ENCODE peak calls at places on chromosomes 2 and 18, in six cellular contexts. R is HepG2, C is K562, G is GM12878, O is GM12892, D is H1. N is an unnamed sample.

GRCh38 chr2:228339525-228339924 is 158.0 kb upstream of the SPHKAP start:
- DNase-seq in R (no peak), C (no peak), G (no peak), O (no peak), D (no peak), N (no peak)

GRCh38 chr18:5646739-5647138 is 102.9 kb upstream of the EPB41L3 start:
- DNase-seq in R (no peak), C (no peak), G (no peak), O (no peak), D (no peak), N (no peak)

GRCh38 chr2:239589270-239589825 is 188.5 kb upstream of the HDAC4 start:
- DNase-seq in R (no peak), C (no peak), G (no peak), O (no peak), D (no peak), N (no peak)

GRCh38 chr2:48248251-48248933 is 281.6 kb upstream of the STON1 start:
- DNase-seq in R (peak), C (no peak), G (peak), O (no peak), D (peak), N (no peak)

GRCh38 chr2:288002-288742 is at the start of gene ALKAL2:
- DNase-seq in R (no peak), C (no peak), G (no peak), O (peak), D (no peak), N (peak)

GRCh38 chr18:48828713-48829442 is 121.9 kb downstream of the SMAD7 start:
- DNase-seq in R (no peak), C (peak), G (no peak), O (no peak), D (no peak), N (no peak)

GRCh38 chr2:10331033-10331701 is 28.5 kb downstream of the HPCAL1 start:
- DNase-seq in R (no peak), C (peak), G (peak), O (peak), D (no peak), N (peak)

GRCh38 chr18:28178720-28179119 is 1.8 kb upstream of the CDH2 start:
- DNase-seq in R (no peak), C (no peak), G (no peak), O (no peak), D (no peak), N (no peak)

GRCh38 chr18:58288922-58289797 is 245.1 kb downstream of the NEDD4L start:
- DNase-seq in R (no peak), C (no peak), G (no peak), O (peak), D (no peak), N (peak)

GRCh38 chr2:29323961-29324360 is 208.7 kb downstream of the CLIP4 start:
- DNase-seq in R (no peak), C (no peak), G (no peak), O (no peak), D (no peak), N (no peak)

GRCh38 chr2:60552096-60552850 is 1.2 kb downstream of the BCL11A start:
- DNase-seq in R (no peak), C (no peak), G (no peak), O (no peak), D (no peak), N (no peak)

GRCh38 chr2:238785528-238785860 is 62.4 kb upstream of the TWIST2 start:
- DNase-seq in R (no peak), C (no peak), G (no peak), O (no peak), D (no peak), N (no peak)

GRCh38 chr2:118339386-118339785 is 251.1 kb downstream of the INSIG2 start:
- DNase-seq in R (no peak), C (no peak), G (no peak), O (no peak), D (no peak), N (no peak)

GRCh38 chr2:43642363-43642762 is 5.3 kb downstream of the PLEKHH2 start:
- DNase-seq in R (no peak), C (no peak), G (no peak), O (no peak), D (no peak), N (no peak)

GRCh38 chr2:241219856-241220356 is 31.4 kb downstream of the ANO7 start:
- DNase-seq in R (no peak), C (no peak), G (no peak), O (no peak), D (no peak), N (no peak)

GRCh38 chr2:69132960-69133590 is 120.1 kb downstream of the ANTXR1 start:
- DNase-seq in R (no peak), C (no peak), G (no peak), O (no peak), D (no peak), N (no peak)

GRCh38 chr2:47892338-47892730 is 14.0 kb downstream of the FBXO11 start:
- DNase-seq in R (no peak), C (no peak), G (no peak), O (no peak), D (no peak), N (no peak)

GRCh38 chr2:8357738-8358137 is 324.1 kb upstream of the ID2 start:
- DNase-seq in R (no peak), C (no peak), G (no peak), O (no peak), D (no peak), N (no peak)

GRCh38 chr2:3728104-3729054 is 25.0 kb downstream of the DCDC2C start:
- DNase-seq in R (peak), C (peak), G (no peak), O (no peak), D (no peak), N (peak)

GRCh38 chr2:17658251-17658843 is 95.3 kb downstream of the SMC6 start:
- DNase-seq in R (no peak), C (no peak), G (peak), O (no peak), D (no peak), N (no peak)

GRCh38 chr2:85537600-85538506 is 1.1 kb upstream of the MAT2A start:
- DNase-seq in R (peak), C (peak), G (no peak), O (no peak), D (peak), N (no peak)

GRCh38 chr2:177306550-177306949 is 42.0 kb upstream of the NFE2L2 start:
- DNase-seq in R (no peak), C (no peak), G (no peak), O (no peak), D (no peak), N (no peak)

GRCh38 chr2:1605102-1605501 is 139.2 kb downstream of the PXDN start:
- DNase-seq in R (no peak), C (no peak), G (no peak), O (no peak), D (no peak), N (no peak)

GRCh38 chr2:9699139-9699823 is 68.5 kb upstream of the YWHAQ start:
- DNase-seq in R (no peak), C (peak), G (no peak), O (no peak), D (no peak), N (no peak)

GRCh38 chr2:191680639-191681038 is 2.7 kb downstream of the NABP1 start:
- DNase-seq in R (no peak), C (no peak), G (no peak), O (no peak), D (no peak), N (no peak)

GRCh38 chr2:143071185-143071876 is 57.9 kb upstream of the ARHGAP15 start:
- DNase-seq in R (no peak), C (no peak), G (no peak), O (no peak), D (no peak), N (no peak)

GRCh38 chr2:125696573-125696972 is 959.4 kb upstream of the GYPC start:
- DNase-seq in R (no peak), C (peak), G (no peak), O (no peak), D (no peak), N (no peak)

GRCh38 chr2:132009874-132010521 is 151.8 kb downstream of the ANKRD30BL start:
- DNase-seq in R (no peak), C (no peak), G (no peak), O (no peak), D (no peak), N (no peak)

GRCh38 chr2:171703574-171704347 is 16.5 kb downstream of the DYNC1I2 start:
- DNase-seq in R (peak), C (peak), G (no peak), O (no peak), D (no peak), N (no peak)

GRCh38 chr2:67032091-67032490 is 365.0 kb upstream of the ETAA1 start:
- DNase-seq in R (no peak), C (no peak), G (no peak), O (no peak), D (no peak), N (no peak)

GRCh38 chr18:32980896-32981295 is 208.1 kb upstream of the KLHL14 start:
- DNase-seq in R (no peak), C (no peak), G (no peak), O (no peak), D (no peak), N (no peak)

GRCh38 chr2:119723784-119724467 is 35.8 kb upstream of the PTPN4 start:
- DNase-seq in R (peak), C (no peak), G (no peak), O (no peak), D (no peak), N (no peak)

GRCh38 chr2:7825591-7826312 is 856.1 kb upstream of the ID2 start:
- DNase-seq in R (peak), C (no peak), G (peak), O (peak), D (no peak), N (no peak)

GRCh38 chr2:239277401-239278085 is 123.3 kb downstream of the HDAC4 start:
- DNase-seq in R (no peak), C (no peak), G (no peak), O (no peak), D (no peak), N (no peak)

GRCh38 chr2:71614976-71615768 is 161.8 kb downstream of the DYSF start:
- DNase-seq in R (peak), C (peak), G (no peak), O (no peak), D (no peak), N (no peak)

GRCh38 chr18:61869631-61870030 is 23.2 kb downstream of the RNF152 start:
- DNase-seq in R (no peak), C (no peak), G (no peak), O (no peak), D (no peak), N (no peak)

GRCh38 chr2:75560768-75561565 is at the start of gene EVA1A:
- DNase-seq in R (peak), C (no peak), G (no peak), O (peak), D (peak), N (peak)
- TF ChIP-seq POLR2A in R (no peak), C (no peak), G (no peak), O (no peak), D (no peak), N (no peak)

GRCh38 chr2:199484927-199485326 is 27.2 kb upstream of the SATB2 start:
- DNase-seq in R (no peak), C (no peak), G (no peak), O (no peak), D (no peak), N (no peak)
- TF ChIP-seq TAF1 in R (no peak), C (no peak), G (no peak), O (no peak), D (no peak), N (no peak)

GRCh38 chr2:5520352-5520996 is 171.7 kb upstream of the SOX11 start:
- DNase-seq in R (no peak), C (no peak), G (no peak), O (no peak), D (no peak), N (no peak)
- TF ChIP-seq POLR2A in R (no peak), C (no peak), G (no peak), O (no peak), D (no peak), N (no peak)

GRCh38 chr2:26182887-26183630 is 10.2 kb downstream of the GAREM2 start:
- DNase-seq in R (no peak), C (no peak), G (no peak), O (no peak), D (no peak), N (no peak)
- TF ChIP-seq TAF1 in R (no peak), C (no peak), G (no peak), O (no peak), D (no peak), N (no peak)

GRCh38 chr2:55419514-55420243 is at the start of gene CCDC88A:
- DNase-seq in R (peak), C (peak), G (peak), O (peak), D (peak), N (peak)
- TF ChIP-seq POLR2A in R (peak), C (peak), G (peak), O (peak), D (peak), N (peak)

GRCh38 chr18:36376361-36376760 is 78.8 kb downstream of the FHOD3 start:
- DNase-seq in R (no peak), C (no peak), G (no peak), O (no peak), D (no peak), N (no peak)

GRCh38 chr18:36377626-36378025 is 80.1 kb downstream of the FHOD3 start:
- DNase-seq in R (no peak), C (no peak), G (no peak), O (no peak), D (no peak), N (no peak)

GRCh38 chr18:36374262-36374661 is 76.7 kb downstream of the FHOD3 start:
- DNase-seq in R (no peak), C (no peak), G (no peak), O (no peak), D (no peak), N (no peak)

GRCh38 chr18:36375118-36375517 is 77.6 kb downstream of the FHOD3 start:
- DNase-seq in R (no peak), C (no peak), G (no peak), O (no peak), D (no peak), N (no peak)

GRCh38 chr18:36372902-36373301 is 75.4 kb downstream of the FHOD3 start:
- DNase-seq in R (no peak), C (no peak), G (no peak), O (no peak), D (no peak), N (no peak)
- TF ChIP-seq TAF1 in R (no peak), C (no peak), G (no peak), O (no peak), D (no peak), N (no peak)

GRCh38 chr18:54220406-54220805 is 4.1 kb downstream of the MBD2 start:
- DNase-seq in R (no peak), C (no peak), G (no peak), O (no peak), D (no peak), N (no peak)

GRCh38 chr18:54222922-54223567 is 1.4 kb downstream of the MBD2 start:
- DNase-seq in R (peak), C (no peak), G (peak), O (no peak), D (no peak), N (no peak)

GRCh38 chr18:54223568-54224241 is 764 bp downstream of the MBD2 start:
- DNase-seq in R (no peak), C (peak), G (no peak), O (peak), D (no peak), N (no peak)

GRCh38 chr18:54228364-54228763 is 3.9 kb upstream of the MBD2 start:
- DNase-seq in R (no peak), C (no peak), G (no peak), O (no peak), D (no peak), N (no peak)

GRCh38 chr18:54224379-54225014 is at the start of gene MBD2:
- DNase-seq in R (peak), C (peak), G (peak), O (peak), D (peak), N (peak)
- TF ChIP-seq POLR2A in R (peak), C (no peak), G (peak), O (peak), D (peak), N (no peak)

GRCh38 chr2:128396946-128397345 is 78.3 kb upstream of the HS6ST1 start:
- DNase-seq in R (no peak), C (no peak), G (no peak), O (no peak), D (no peak), N (no peak)

GRCh38 chr2:128395196-128395595 is 76.5 kb upstream of the HS6ST1 start:
- DNase-seq in R (no peak), C (no peak), G (no peak), O (no peak), D (no peak), N (no peak)

GRCh38 chr2:128394004-128394730 is 75.5 kb upstream of the HS6ST1 start:
- DNase-seq in R (no peak), C (no peak), G (no peak), O (no peak), D (no peak), N (no peak)

GRCh38 chr2:128395640-128396499 is 77.2 kb upstream of the HS6ST1 start:
- DNase-seq in R (no peak), C (no peak), G (no peak), O (no peak), D (no peak), N (no peak)

DNA sequence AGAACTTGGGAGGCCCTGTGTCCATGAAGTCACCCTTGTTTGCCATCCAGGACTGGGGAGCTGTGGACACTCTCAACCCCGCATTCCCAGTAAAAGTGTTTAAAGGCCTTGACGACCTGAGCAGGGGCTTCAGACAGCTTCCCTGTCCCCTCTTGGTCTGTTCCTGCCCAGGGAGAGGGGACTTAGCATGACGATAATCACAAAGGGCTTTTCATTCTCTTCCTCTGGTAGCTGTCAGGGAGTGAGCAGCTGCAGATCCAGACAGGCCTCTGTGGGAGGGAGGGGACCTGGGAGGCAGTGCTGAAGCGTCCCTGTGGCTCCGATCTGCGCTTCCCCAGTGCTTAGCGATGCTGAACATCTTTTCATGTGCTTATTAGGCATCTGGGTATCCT is 77.8 kb upstream of the HS6ST1 start:
- DNase-seq in R (no peak), C (no peak), G (no peak), O (no peak), D (peak), N (no peak)
- TF ChIP-seq TAF1 in R (no peak), C (no peak), G (no peak), O (no peak), D (no peak), N (no peak)

GRCh38 chr2:111072220-111072871 is 48.4 kb upstream of the BCL2L11 start:
- DNase-seq in R (no peak), C (no peak), G (no peak), O (no peak), D (no peak), N (no peak)
- TF ChIP-seq POLR2A in R (no peak), C (no peak), G (no peak), O (no peak), D (no peak), N (no peak)

GRCh38 chr18:23825978-23826405 is 136.7 kb downstream of the LAMA3 start:
- DNase-seq in R (no peak), C (no peak), G (no peak), O (no peak), D (no peak), N (no peak)
- TF ChIP-seq TAF1 in R (no peak), C (no peak), G (no peak), O (no peak), D (no peak), N (no peak)